ENCODE peak calls at places on chromosomes 13 and 19, in five cellular contexts. One of them, this sample, is unnamed.

GRCh38 chr13:114002771-114003321 is 29.0 kb upstream of the C13orf46 start:
- DNase-seq in HepG2: no peak
- DNase-seq in K562: no peak
- DNase-seq in HEK293T: no peak
- DNase-seq in GM12878: no peak
- DNase-seq in this sample: no peak

GRCh38 chr13:87893982-87894527 is 222.9 kb downstream of the SLITRK5 start:
- DNase-seq in K562: no peak
- DNase-seq in HEK293T: no peak
- DNase-seq in GM12878: no peak
- DNase-seq in HepG2: no peak
- DNase-seq in this sample: no peak

GRCh38 chr13:41854758-41855157 is 106.2 kb downstream of the VWA8 start:
- DNase-seq in K562: peak
- DNase-seq in HEK293T: no peak
- DNase-seq in GM12878: no peak
- DNase-seq in HepG2: no peak
- DNase-seq in this sample: no peak

GRCh38 chr19:41420101-41420880 is 6.9 kb downstream of the B3GNT8 start:
- DNase-seq in HEK293T: no peak
- DNase-seq in K562: no peak
- DNase-seq in HepG2: no peak
- DNase-seq in GM12878: no peak
- DNase-seq in this sample: no peak

GRCh38 chr19:49677232-49677881 is at the start of gene PRMT1:
- DNase-seq in GM12878: no peak
- DNase-seq in K562: peak
- DNase-seq in HepG2: peak
- DNase-seq in HEK293T: peak
- DNase-seq in this sample: peak

GRCh38 chr19:46972301-46972700 is 47.3 kb upstream of the NPAS1 start:
- DNase-seq in HEK293T: no peak
- DNase-seq in HepG2: no peak
- DNase-seq in GM12878: no peak
- DNase-seq in K562: no peak
- DNase-seq in this sample: no peak

GRCh38 chr13:106173346-106173745 is 362.1 kb downstream of the EFNB2 start:
- DNase-seq in HEK293T: no peak
- DNase-seq in HepG2: no peak
- DNase-seq in K562: no peak
- DNase-seq in GM12878: no peak
- DNase-seq in this sample: no peak

GRCh38 chr19:50365434-50366306 is at the start of gene NAPSA:
- DNase-seq in HepG2: no peak
- DNase-seq in HEK293T: no peak
- DNase-seq in K562: no peak
- DNase-seq in GM12878: no peak
- DNase-seq in this sample: no peak

GRCh38 chr13:19305434-19305833 is 123.8 kb upstream of the TUBA3C start:
- DNase-seq in K562: no peak
- DNase-seq in GM12878: no peak
- DNase-seq in HepG2: no peak
- DNase-seq in HEK293T: no peak
- DNase-seq in this sample: no peak

GRCh38 chr13:47397739-47398138 is 500.9 kb upstream of the HTR2A start:
- DNase-seq in HepG2: no peak
- DNase-seq in K562: no peak
- DNase-seq in HEK293T: no peak
- DNase-seq in GM12878: no peak
- DNase-seq in this sample: no peak

GRCh38 chr13:26584713-26585112 is 27.2 kb downstream of the WASF3 start:
- DNase-seq in GM12878: no peak
- DNase-seq in HEK293T: no peak
- DNase-seq in HepG2: no peak
- DNase-seq in K562: no peak
- DNase-seq in this sample: no peak

GRCh38 chr19:42469311-42470239 is 26.8 kb upstream of the CXCL17 start:
- DNase-seq in GM12878: no peak
- DNase-seq in K562: no peak
- DNase-seq in HepG2: peak
- DNase-seq in HEK293T: no peak
- DNase-seq in this sample: no peak

GRCh38 chr19:24159707-24160106 is 72.7 kb downstream of the ZNF254 start:
- DNase-seq in HepG2: peak
- DNase-seq in GM12878: no peak
- DNase-seq in K562: peak
- DNase-seq in HEK293T: peak
- DNase-seq in this sample: peak

GRCh38 chr19:50994129-50994528 is 7.3 kb downstream of the KLK8 start:
- DNase-seq in HEK293T: peak
- DNase-seq in K562: peak
- DNase-seq in GM12878: peak
- DNase-seq in HepG2: no peak
- DNase-seq in this sample: no peak

GRCh38 chr19:11693505-11694499 is 44.9 kb downstream of the ZNF823 start:
- DNase-seq in HEK293T: peak
- DNase-seq in K562: peak
- DNase-seq in HepG2: peak
- DNase-seq in GM12878: no peak
- DNase-seq in this sample: peak

DNA sequence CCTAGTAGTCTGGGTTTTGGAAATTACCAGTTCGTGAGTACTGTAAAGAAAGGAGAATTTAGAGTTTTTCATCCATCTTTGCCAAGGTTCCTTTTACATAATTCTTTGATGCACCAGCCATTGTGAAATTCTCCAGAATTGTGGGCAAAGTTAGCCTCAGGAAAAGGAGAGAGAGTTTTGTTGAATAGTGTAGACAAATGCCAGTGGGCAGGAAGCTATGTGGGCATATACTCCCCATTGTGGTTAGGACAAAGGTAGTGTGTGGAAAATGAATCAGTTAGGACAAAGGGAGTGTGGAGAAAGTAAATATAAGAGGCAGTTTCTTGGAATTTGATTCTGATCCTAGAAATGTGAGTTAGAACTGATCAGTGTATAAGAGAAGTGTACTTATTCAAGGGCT is 67.9 kb downstream of the PCCA start:
- DNase-seq in K562: no peak
- DNase-seq in GM12878: no peak
- DNase-seq in HepG2: no peak
- DNase-seq in HEK293T: no peak
- DNase-seq in this sample: no peak
- TF ChIP-seq FOXM1 in K562: no peak
- TF ChIP-seq FOXM1 in GM12878: no peak
- TF ChIP-seq FOXM1 in HepG2: no peak
- TF ChIP-seq FOXM1 in HEK293T: no peak
- TF ChIP-seq FOXM1 in this sample: no peak

GRCh38 chr19:3094638-3095374 is 644 bp downstream of the GNA11 start:
- DNase-seq in HEK293T: no peak
- DNase-seq in GM12878: no peak
- DNase-seq in K562: peak
- DNase-seq in HepG2: no peak
- DNase-seq in this sample: no peak
- TF ChIP-seq FOXM1 in HEK293T: no peak
- TF ChIP-seq FOXM1 in GM12878: no peak
- TF ChIP-seq FOXM1 in K562: no peak
- TF ChIP-seq FOXM1 in HepG2: no peak
- TF ChIP-seq FOXM1 in this sample: no peak

DNA sequence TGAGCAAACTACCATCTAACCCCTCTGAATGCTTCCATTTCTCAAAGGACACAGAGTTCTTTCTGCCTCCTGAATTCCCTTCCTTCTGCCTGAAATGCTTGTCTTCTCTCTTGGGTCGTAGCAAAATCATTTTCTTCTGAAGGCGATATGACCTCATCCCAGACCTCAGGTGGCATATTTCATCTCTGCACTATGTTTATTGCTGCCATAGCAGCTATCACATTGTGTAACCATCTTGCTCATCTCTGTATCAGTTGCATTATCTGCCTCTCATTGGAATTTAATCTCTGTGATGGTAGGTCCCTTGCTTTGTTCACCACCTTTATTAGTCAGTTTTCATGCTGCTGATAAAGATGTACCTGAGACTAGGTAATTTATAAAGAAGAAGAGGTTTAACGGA is 32.5 kb upstream of the RAP2A start:
- DNase-seq in HepG2: no peak
- DNase-seq in HEK293T: no peak
- DNase-seq in K562: no peak
- DNase-seq in GM12878: no peak
- DNase-seq in this sample: no peak
- TF ChIP-seq FOXM1 in HepG2: no peak
- TF ChIP-seq FOXM1 in HEK293T: no peak
- TF ChIP-seq FOXM1 in K562: no peak
- TF ChIP-seq FOXM1 in GM12878: no peak
- TF ChIP-seq FOXM1 in this sample: no peak

DNA sequence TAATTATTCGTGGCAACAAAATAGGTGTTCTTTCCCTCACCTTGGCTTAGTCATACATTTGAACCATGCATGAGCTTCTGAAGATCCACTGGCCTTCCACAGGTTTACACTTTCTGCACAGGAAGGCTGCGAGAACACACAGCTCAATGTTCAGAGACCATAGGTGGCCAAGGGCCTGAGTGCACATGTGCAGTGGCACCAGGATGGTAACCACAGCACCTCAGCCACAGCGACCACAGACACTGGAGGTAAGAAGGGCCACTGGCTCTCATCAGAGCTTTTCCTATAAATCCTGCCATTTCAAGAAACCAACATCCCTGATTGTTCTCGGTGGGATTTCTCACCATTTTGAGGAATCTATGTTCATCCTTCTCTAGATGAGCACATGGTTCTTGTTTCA is 1.6 kb downstream of the DCLK1 start:
- DNase-seq in GM12878: no peak
- DNase-seq in HEK293T: no peak
- DNase-seq in HepG2: no peak
- DNase-seq in K562: no peak
- DNase-seq in this sample: no peak
- TF ChIP-seq FOXM1 in GM12878: no peak
- TF ChIP-seq FOXM1 in HEK293T: no peak
- TF ChIP-seq FOXM1 in HepG2: no peak
- TF ChIP-seq FOXM1 in K562: no peak
- TF ChIP-seq FOXM1 in this sample: no peak

GRCh38 chr19:507286-508203 is at the start of gene TPGS1:
- DNase-seq in K562: peak
- DNase-seq in GM12878: no peak
- DNase-seq in HEK293T: peak
- DNase-seq in HepG2: peak
- DNase-seq in this sample: peak
- TF ChIP-seq FOXM1 in K562: no peak
- TF ChIP-seq FOXM1 in GM12878: no peak
- TF ChIP-seq FOXM1 in HEK293T: no peak
- TF ChIP-seq FOXM1 in HepG2: no peak
- TF ChIP-seq FOXM1 in this sample: no peak

DNA sequence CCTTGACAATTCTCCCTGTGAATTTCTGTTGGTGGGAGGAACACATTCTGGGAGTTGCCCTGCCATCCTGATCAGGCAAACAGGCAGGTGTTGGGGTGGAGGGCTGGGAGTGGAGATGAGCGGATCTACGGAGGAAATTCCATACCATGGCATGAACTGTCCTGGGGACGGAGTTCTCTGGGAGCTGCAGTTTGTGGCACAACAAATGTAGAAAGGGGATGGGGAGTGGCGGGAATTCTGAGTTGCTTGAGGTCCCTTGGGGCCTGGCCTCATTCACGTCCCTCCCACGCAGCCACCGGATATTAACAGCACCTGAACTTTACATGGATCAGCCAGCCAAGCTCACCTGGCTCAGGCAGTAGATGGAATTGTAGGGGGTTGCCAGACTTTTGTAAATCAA is 70.0 kb downstream of the CHST8 start:
- DNase-seq in K562: no peak
- DNase-seq in HepG2: no peak
- DNase-seq in GM12878: no peak
- DNase-seq in HEK293T: no peak
- DNase-seq in this sample: no peak
- TF ChIP-seq FOXM1 in K562: no peak
- TF ChIP-seq FOXM1 in HepG2: no peak
- TF ChIP-seq FOXM1 in GM12878: no peak
- TF ChIP-seq FOXM1 in HEK293T: no peak
- TF ChIP-seq FOXM1 in this sample: no peak

GRCh38 chr13:54953786-54954185 is 1925.2 kb downstream of the OLFM4 start:
- DNase-seq in GM12878: no peak
- DNase-seq in HEK293T: no peak
- DNase-seq in K562: no peak
- DNase-seq in HepG2: no peak
- DNase-seq in this sample: no peak

GRCh38 chr13:54949735-54950134 is 1921.1 kb downstream of the OLFM4 start:
- DNase-seq in GM12878: no peak
- DNase-seq in HepG2: no peak
- DNase-seq in K562: no peak
- DNase-seq in HEK293T: no peak
- DNase-seq in this sample: no peak

GRCh38 chr13:54945978-54946377 is 1917.4 kb downstream of the OLFM4 start:
- DNase-seq in GM12878: no peak
- DNase-seq in HEK293T: no peak
- DNase-seq in K562: no peak
- DNase-seq in HepG2: no peak
- DNase-seq in this sample: no peak

DNA sequence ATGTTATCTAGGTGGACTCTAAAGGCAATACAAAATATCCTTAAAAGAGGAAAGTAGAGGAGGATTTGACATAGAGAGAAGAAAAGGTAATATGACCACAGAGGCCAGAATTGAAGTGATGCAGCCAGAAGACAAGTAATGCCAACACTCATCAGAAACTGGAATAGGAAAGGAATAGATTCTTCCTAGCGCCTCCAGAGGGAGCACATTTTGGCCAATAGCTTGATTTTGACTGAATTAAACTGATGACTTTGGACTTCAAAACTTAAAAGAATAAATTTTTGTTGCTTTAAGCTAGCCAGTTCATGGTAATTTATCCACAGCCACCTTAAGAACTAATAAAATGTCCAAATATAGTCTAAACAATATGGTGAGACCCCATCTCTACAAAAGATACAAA is 1921.9 kb downstream of the OLFM4 start:
- DNase-seq in HEK293T: no peak
- DNase-seq in HepG2: no peak
- DNase-seq in GM12878: no peak
- DNase-seq in K562: no peak
- DNase-seq in this sample: no peak
- TF ChIP-seq FOXM1 in HEK293T: no peak
- TF ChIP-seq FOXM1 in HepG2: no peak
- TF ChIP-seq FOXM1 in GM12878: no peak
- TF ChIP-seq FOXM1 in K562: no peak
- TF ChIP-seq FOXM1 in this sample: no peak

GRCh38 chr19:792361-792885 is 4.8 kb upstream of the PTBP1 start:
- DNase-seq in HEK293T: no peak
- DNase-seq in HepG2: no peak
- DNase-seq in GM12878: no peak
- DNase-seq in K562: peak
- DNase-seq in this sample: no peak
- TF ChIP-seq FOXM1 in HEK293T: no peak
- TF ChIP-seq FOXM1 in HepG2: no peak
- TF ChIP-seq FOXM1 in GM12878: no peak
- TF ChIP-seq FOXM1 in K562: no peak
- TF ChIP-seq FOXM1 in this sample: no peak